ENCODE peak calls at places on chromosomes 12 and 14, in five cellular contexts. K is ovary, I is colonic mucosa, Z is Caco-2, B is SK-N-SH. C is an unnamed sample. For H3K27me3, the result is how much of the 10 kb centered on the place peaks cover.

GRCh38 chr14:75334191-75335051 is 55.8 kb downstream of the FOS start:
- DNase-seq in B (no peak), I (no peak), K (no peak), Z (no peak), C (peak)

GRCh38 chr12:91994208-91994797 is 151.3 kb downstream of the BTG1 start:
- DNase-seq in I (no peak), B (peak), K (no peak), Z (no peak), C (no peak)

GRCh38 chr14:88163731-88164255 is 158.9 kb downstream of the GPR65 start:
- DNase-seq in I (no peak), B (no peak), Z (no peak), K (no peak), C (no peak)

GRCh38 chr12:124917135-124917840 is 2.8 kb upstream of the UBC start:
- DNase-seq in B (peak), Z (peak), I (peak), K (peak), C (peak)

GRCh38 chr14:93081875-93082570 is 33.7 kb downstream of the ITPK1 start:
- DNase-seq in B (no peak), I (no peak), Z (no peak), K (no peak), C (peak)

GRCh38 chr14:56892959-56893358 is 82.7 kb upstream of the OTX2 start:
- DNase-seq in Z (no peak), B (no peak), I (no peak), K (no peak), C (no peak)

GRCh38 chr14:24952851-24953666 is 96.9 kb downstream of the STXBP6 start:
- DNase-seq in Z (peak), K (no peak), B (peak), I (no peak), C (no peak)

GRCh38 chr14:56821807-56822615 is 11.7 kb upstream of the OTX2 start:
- DNase-seq in Z (peak), K (no peak), B (no peak), I (no peak), C (no peak)

GRCh38 chr12:29103539-29103974 is 45.5 kb upstream of the FAR2 start:
- DNase-seq in I (no peak), Z (no peak), K (no peak), B (no peak), C (no peak)

GRCh38 chr14:26960049-26960688 is 362.3 kb upstream of the NOVA1 start:
- DNase-seq in B (no peak), I (no peak), K (no peak), Z (no peak), C (no peak)

GRCh38 chr12:110743571-110744093 is 941 bp upstream of the PPP1CC start:
- DNase-seq in Z (no peak), B (peak), K (peak), I (peak), C (peak)

GRCh38 chr14:22314183-22314820 is 274.7 kb downstream of the DAD1 start:
- DNase-seq in Z (no peak), K (no peak), B (peak), I (peak), C (no peak)

DNA sequence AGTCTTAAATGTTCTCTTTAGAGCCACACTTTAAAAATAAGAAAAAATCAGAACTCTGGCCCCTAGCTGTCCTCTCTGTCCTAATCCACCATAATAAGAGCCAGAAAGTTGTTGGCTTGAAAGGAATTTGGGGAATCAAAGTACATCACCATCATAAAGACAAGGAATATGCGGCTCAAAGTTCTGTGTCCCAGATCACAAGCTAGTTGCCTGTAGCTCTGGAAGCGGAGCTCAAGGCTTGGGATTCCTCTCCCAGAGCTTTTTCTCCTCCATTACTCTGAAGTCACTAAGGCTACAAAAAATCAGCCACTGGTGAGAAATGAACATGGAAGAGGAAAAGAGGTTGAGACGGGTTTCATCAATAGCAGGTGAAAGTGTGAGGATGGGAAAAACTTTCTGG is 6.4 kb downstream of the DPF3 start:
- DNase-seq in K (no peak), B (no peak), I (no peak), Z (no peak), C (no peak)
- H3K27me3 ChIP-seq in K (under half), B (under half), I (under half), Z (under half), C (under half)

DNA sequence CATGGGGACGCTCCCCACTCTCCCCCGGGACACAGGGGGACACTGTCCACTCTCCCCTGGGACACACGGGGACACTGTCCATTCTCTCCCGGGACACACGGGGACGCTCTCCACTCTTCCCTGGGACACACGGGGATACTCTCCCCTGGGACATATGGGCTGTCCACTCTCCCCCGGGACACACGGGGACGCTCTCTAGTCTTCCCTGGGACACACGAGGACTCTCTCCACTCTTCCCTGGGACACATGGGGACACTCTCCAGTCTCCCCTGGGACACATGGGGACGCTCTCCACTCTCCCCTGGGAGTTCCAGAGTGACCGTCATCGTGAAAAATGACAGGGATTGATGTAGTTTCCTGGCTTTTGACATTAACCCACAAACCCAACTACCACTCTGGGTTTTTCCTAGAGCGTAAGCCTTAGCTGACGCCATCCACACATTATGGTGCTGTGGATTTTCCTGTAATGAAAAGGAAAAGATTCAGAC is 3.0 kb upstream of the P2RX2 start:
- DNase-seq in K (no peak), Z (no peak), I (no peak), B (no peak), C (no peak)
- H3K27me3 ChIP-seq in K (under half), Z (under half), I (under half), B (under half), C (under half)

GRCh38 chr14:32933623-32933942 is 5.1 kb upstream of the NPAS3 start:
- DNase-seq in B (peak), I (no peak), Z (no peak), K (no peak), C (no peak)
- H3K27me3 ChIP-seq in B (under half), I (half or more), Z (under half), K (under half), C (under half)

GRCh38 chr12:108139454-108139853 is 10.4 kb downstream of the WSCD2 start:
- DNase-seq in I (no peak), K (no peak), Z (no peak), B (no peak), C (no peak)

GRCh38 chr12:108136697-108137096 is 7.6 kb downstream of the WSCD2 start:
- DNase-seq in I (no peak), Z (no peak), B (no peak), K (no peak), C (no peak)

GRCh38 chr12:108133482-108133881 is 4.4 kb downstream of the WSCD2 start:
- DNase-seq in K (no peak), Z (no peak), I (no peak), B (no peak), C (no peak)

GRCh38 chr12:108134744-108135143 is 5.7 kb downstream of the WSCD2 start:
- DNase-seq in B (no peak), Z (no peak), I (no peak), K (no peak), C (no peak)

GRCh38 chr12:108135627-108136026 is 6.5 kb downstream of the WSCD2 start:
- DNase-seq in B (no peak), K (no peak), Z (no peak), I (no peak), C (no peak)
- H3K27me3 ChIP-seq in B (under half), K (under half), Z (under half), I (under half), C (under half)

DNA sequence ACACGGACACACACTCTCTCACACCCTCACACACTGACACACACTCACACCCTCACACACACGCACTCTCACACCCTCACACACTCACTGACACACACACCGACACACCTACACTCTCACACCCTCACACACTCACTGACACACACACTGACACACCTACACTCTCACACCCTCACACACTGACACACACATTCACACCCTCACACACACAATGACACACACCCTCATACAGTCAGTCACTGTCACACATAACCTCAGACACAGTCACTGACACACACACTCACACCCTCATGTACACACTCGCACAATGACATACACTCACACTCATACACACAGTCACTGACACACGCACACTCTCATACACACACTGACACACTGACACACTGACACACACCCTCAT is 19.8 kb upstream of the DLK1 start:
- DNase-seq in B (no peak), Z (no peak), I (no peak), K (no peak), C (no peak)
- H3K27me3 ChIP-seq in B (under half), Z (under half), I (under half), K (under half), C (under half)

DNA sequence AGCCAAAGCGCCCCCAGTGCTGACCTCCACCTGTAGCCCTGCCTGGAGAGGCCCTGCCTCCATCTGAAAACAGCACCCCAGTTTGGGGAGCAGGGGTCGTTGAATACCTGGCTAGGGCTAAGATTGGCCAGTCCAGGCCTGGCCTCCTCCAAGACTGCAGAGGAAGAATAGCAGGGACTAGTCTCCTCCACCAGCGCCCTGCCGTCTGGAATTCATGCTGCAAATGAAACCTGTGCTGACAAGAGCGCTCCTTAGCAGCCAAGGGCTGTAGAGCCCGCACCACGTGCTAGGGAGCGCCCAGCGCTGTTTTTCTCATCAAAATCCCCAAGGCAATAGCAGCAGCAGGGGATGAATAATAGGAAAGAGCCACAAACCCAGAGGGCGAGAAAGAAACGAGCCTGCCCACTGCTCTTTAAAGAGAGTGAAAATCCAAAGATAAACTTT is 3.4 kb downstream of the COL2A1 start:
- DNase-seq in K (peak), B (peak), Z (peak), I (no peak), C (peak)
- H3K27me3 ChIP-seq in K (under half), B (half or more), Z (under half), I (half or more), C (under half)

GRCh38 chr12:3377056-3377455 is 113.9 kb upstream of the PRMT8 start:
- DNase-seq in K (no peak), B (no peak), I (no peak), Z (no peak), C (no peak)

GRCh38 chr12:3379079-3379478 is 111.9 kb upstream of the PRMT8 start:
- DNase-seq in I (no peak), B (no peak), Z (no peak), K (no peak), C (no peak)

GRCh38 chr12:3381059-3382047 is 109.7 kb upstream of the PRMT8 start:
- DNase-seq in I (no peak), Z (no peak), K (peak), B (no peak), C (no peak)

GRCh38 chr12:3378655-3379054 is 112.3 kb upstream of the PRMT8 start:
- DNase-seq in I (no peak), B (no peak), K (no peak), Z (no peak), C (no peak)

GRCh38 chr12:3380200-3381020 is 110.6 kb upstream of the PRMT8 start:
- DNase-seq in I (no peak), B (no peak), K (peak), Z (no peak), C (no peak)
- H3K27me3 ChIP-seq in I (under half), B (under half), K (under half), Z (under half), C (under half)